ENCODE peak calls at places on chromosome 9, in eight cellular contexts. One of them, this sample, is unnamed.

GRCh38 chr9:114203410-114204140 is 48.2 kb downstream of the COL27A1 start:
- DNase-seq in kidney: no peak
- DNase-seq in HCT116: no peak
- DNase-seq in endothelial cell of umbilical vein: no peak
- DNase-seq in PC-3: peak; percentile 34
- DNase-seq in RWPE2: no peak
- DNase-seq in heart left ventricle: no peak
- DNase-seq in AG04450: no peak
- DNase-seq in this sample: no peak

GRCh38 chr9:136437430-136437829 is 2.2 kb downstream of the INPP5E start:
- DNase-seq in PC-3: peak; percentile 27
- DNase-seq in RWPE2: no peak
- DNase-seq in kidney: peak; percentile 63
- DNase-seq in heart left ventricle: no peak
- DNase-seq in AG04450: no peak
- DNase-seq in HCT116: no peak
- DNase-seq in endothelial cell of umbilical vein: no peak
- DNase-seq in this sample: no peak

GRCh38 chr9:134227451-134228411 is 63.4 kb upstream of the RNU6ATAC start:
- DNase-seq in kidney: peak; percentile 46
- DNase-seq in endothelial cell of umbilical vein: no peak
- DNase-seq in AG04450: no peak
- DNase-seq in heart left ventricle: no peak
- DNase-seq in HCT116: no peak
- DNase-seq in RWPE2: no peak
- DNase-seq in PC-3: no peak
- DNase-seq in this sample: no peak

GRCh38 chr9:127237801-127238200 is 26.8 kb upstream of the GARNL3 start:
- DNase-seq in heart left ventricle: no peak
- DNase-seq in HCT116: no peak
- DNase-seq in endothelial cell of umbilical vein: no peak
- DNase-seq in RWPE2: no peak
- DNase-seq in kidney: no peak
- DNase-seq in AG04450: no peak
- DNase-seq in PC-3: no peak
- DNase-seq in this sample: no peak

GRCh38 chr9:20684035-20684864 is at the start of gene FOCAD:
- DNase-seq in heart left ventricle: peak; percentile 97
- DNase-seq in kidney: peak; percentile 98
- DNase-seq in AG04450: peak; percentile 79
- DNase-seq in endothelial cell of umbilical vein: peak; percentile 97
- DNase-seq in PC-3: peak; percentile 93
- DNase-seq in HCT116: peak; percentile 78
- DNase-seq in RWPE2: peak; percentile 93
- DNase-seq in this sample: peak; percentile 93

GRCh38 chr9:18857334-18857733 is 175.7 kb downstream of the SAXO1 start:
- DNase-seq in RWPE2: no peak
- DNase-seq in endothelial cell of umbilical vein: peak; percentile 38
- DNase-seq in kidney: no peak
- DNase-seq in heart left ventricle: no peak
- DNase-seq in HCT116: no peak
- DNase-seq in PC-3: no peak
- DNase-seq in AG04450: no peak
- DNase-seq in this sample: no peak

GRCh38 chr9:93649610-93650261 is 73.4 kb downstream of the PHF2 start:
- DNase-seq in kidney: no peak
- DNase-seq in AG04450: no peak
- DNase-seq in endothelial cell of umbilical vein: no peak
- DNase-seq in PC-3: no peak
- DNase-seq in HCT116: no peak
- DNase-seq in RWPE2: no peak
- DNase-seq in heart left ventricle: no peak
- DNase-seq in this sample: no peak

GRCh38 chr9:106284300-106284699 is 578.7 kb upstream of the ZNF462 start:
- DNase-seq in PC-3: peak; percentile 23
- DNase-seq in heart left ventricle: no peak
- DNase-seq in endothelial cell of umbilical vein: no peak
- DNase-seq in RWPE2: no peak
- DNase-seq in HCT116: no peak
- DNase-seq in kidney: no peak
- DNase-seq in AG04450: no peak
- DNase-seq in this sample: no peak

GRCh38 chr9:13358128-13358527 is 78.6 kb upstream of the MPDZ start:
- DNase-seq in HCT116: no peak
- DNase-seq in endothelial cell of umbilical vein: peak; percentile 43
- DNase-seq in heart left ventricle: no peak
- DNase-seq in RWPE2: no peak
- DNase-seq in kidney: no peak
- DNase-seq in AG04450: peak; percentile 68
- DNase-seq in PC-3: peak; percentile 68
- DNase-seq in this sample: no peak

GRCh38 chr9:108565651-108566378 is 290.0 kb downstream of the ACTL7B start:
- DNase-seq in kidney: no peak
- DNase-seq in RWPE2: no peak
- DNase-seq in endothelial cell of umbilical vein: peak; percentile 75
- DNase-seq in AG04450: peak; percentile 81
- DNase-seq in heart left ventricle: peak; percentile 60
- DNase-seq in PC-3: peak; percentile 90
- DNase-seq in HCT116: peak; percentile 72
- DNase-seq in this sample: no peak

GRCh38 chr9:105243015-105243686 is 1.3 kb upstream of the SLC44A1 start:
- DNase-seq in heart left ventricle: no peak
- DNase-seq in HCT116: no peak
- DNase-seq in RWPE2: no peak
- DNase-seq in AG04450: no peak
- DNase-seq in kidney: no peak
- DNase-seq in PC-3: no peak
- DNase-seq in endothelial cell of umbilical vein: peak; percentile 78
- DNase-seq in this sample: no peak

GRCh38 chr9:21454149-21454548 is 13.9 kb downstream of the IFNA1 start:
- DNase-seq in RWPE2: no peak
- DNase-seq in HCT116: no peak
- DNase-seq in kidney: no peak
- DNase-seq in heart left ventricle: no peak
- DNase-seq in PC-3: peak; percentile 67
- DNase-seq in AG04450: no peak
- DNase-seq in endothelial cell of umbilical vein: peak; percentile 7
- DNase-seq in this sample: no peak

GRCh38 chr9:100340224-100340623 is 12.5 kb downstream of the TEX10 start:
- DNase-seq in PC-3: no peak
- DNase-seq in heart left ventricle: no peak
- DNase-seq in AG04450: no peak
- DNase-seq in HCT116: no peak
- DNase-seq in kidney: no peak
- DNase-seq in endothelial cell of umbilical vein: no peak
- DNase-seq in RWPE2: no peak
- DNase-seq in this sample: no peak
- TF ChIP-seq CTCF in PC-3: no peak
- TF ChIP-seq CTCF in heart left ventricle: no peak
- TF ChIP-seq CTCF in AG04450: no peak
- TF ChIP-seq CTCF in HCT116: no peak
- TF ChIP-seq CTCF in kidney: no peak
- TF ChIP-seq CTCF in endothelial cell of umbilical vein: no peak
- TF ChIP-seq CTCF in RWPE2: no peak
- TF ChIP-seq CTCF in this sample: no peak

GRCh38 chr9:128638580-128638979 is 18.1 kb downstream of the DYNC2I2 start:
- DNase-seq in kidney: no peak
- DNase-seq in HCT116: no peak
- DNase-seq in endothelial cell of umbilical vein: no peak
- DNase-seq in PC-3: no peak
- DNase-seq in AG04450: no peak
- DNase-seq in heart left ventricle: no peak
- DNase-seq in RWPE2: no peak
- DNase-seq in this sample: no peak

GRCh38 chr9:128636024-128636390 is 20.6 kb downstream of the DYNC2I2 start:
- DNase-seq in AG04450: no peak
- DNase-seq in heart left ventricle: peak; percentile 89
- DNase-seq in endothelial cell of umbilical vein: no peak
- DNase-seq in RWPE2: peak; percentile 82
- DNase-seq in HCT116: no peak
- DNase-seq in kidney: peak; percentile 89
- DNase-seq in PC-3: peak; percentile 74
- DNase-seq in this sample: no peak

GRCh38 chr9:128637656-128638055 is 19.0 kb downstream of the DYNC2I2 start:
- DNase-seq in AG04450: peak; percentile 13
- DNase-seq in PC-3: no peak
- DNase-seq in HCT116: no peak
- DNase-seq in endothelial cell of umbilical vein: peak; percentile 34
- DNase-seq in heart left ventricle: peak; percentile 21
- DNase-seq in kidney: no peak
- DNase-seq in RWPE2: no peak
- DNase-seq in this sample: no peak

GRCh38 chr9:128635266-128636023 is 21.2 kb downstream of the DYNC2I2 start:
- DNase-seq in HCT116: peak; percentile 94
- DNase-seq in kidney: peak; percentile 98
- DNase-seq in PC-3: peak; percentile 97
- DNase-seq in heart left ventricle: peak; percentile 94
- DNase-seq in AG04450: peak; percentile 89
- DNase-seq in endothelial cell of umbilical vein: peak; percentile 86
- DNase-seq in RWPE2: peak; percentile 99
- DNase-seq in this sample: no peak

DNA sequence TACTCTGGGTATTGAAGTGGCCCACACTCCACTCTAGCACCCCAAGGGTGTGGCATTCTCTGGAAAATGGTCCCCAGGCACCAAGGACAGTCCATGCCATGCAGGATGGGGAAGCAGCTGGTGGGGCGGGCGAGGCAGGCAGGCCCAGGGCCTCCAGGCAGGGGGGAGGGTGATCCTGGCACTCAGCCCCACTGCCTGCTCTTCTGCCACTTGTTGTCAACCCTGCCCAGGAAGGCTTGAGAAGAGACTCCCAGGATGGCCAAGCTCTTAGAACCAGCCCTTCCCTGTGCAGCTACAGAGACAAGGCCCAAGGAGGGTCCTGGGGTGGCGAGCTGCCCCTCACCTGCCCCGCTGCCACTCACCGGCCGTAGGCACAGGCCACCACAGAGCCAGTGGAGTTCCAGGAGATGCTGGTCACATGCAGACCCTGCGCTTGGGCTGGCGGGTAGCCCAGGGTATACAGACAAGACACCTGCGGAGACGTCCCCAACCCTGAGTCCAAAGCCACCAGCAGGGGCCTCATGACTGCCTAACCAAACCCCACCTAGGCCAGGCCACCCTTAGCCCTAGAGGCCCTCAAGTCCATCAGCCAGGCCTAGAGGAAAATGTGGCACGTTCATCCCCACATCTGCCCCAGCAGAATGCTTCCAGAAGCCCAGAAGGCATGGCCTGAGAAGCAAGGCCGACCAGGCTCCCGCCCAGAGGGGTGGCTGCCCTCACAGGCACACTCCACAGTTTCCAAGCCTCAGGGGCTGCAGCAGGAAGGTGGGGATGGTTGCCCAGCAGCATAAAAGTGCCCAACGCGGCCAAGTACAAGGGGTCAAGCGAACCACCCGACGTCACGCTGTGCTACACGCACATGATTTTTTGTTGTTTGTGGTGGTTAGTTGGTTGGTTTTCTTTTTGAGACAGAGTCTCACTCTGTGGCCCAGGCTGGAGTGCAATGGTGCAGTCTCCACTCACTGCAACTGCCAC is 19.8 kb downstream of the DYNC2I2 start:
- DNase-seq in kidney: peak; percentile 82
- DNase-seq in HCT116: no peak
- DNase-seq in heart left ventricle: peak; percentile 36
- DNase-seq in PC-3: no peak
- DNase-seq in RWPE2: no peak
- DNase-seq in AG04450: no peak
- DNase-seq in endothelial cell of umbilical vein: no peak
- DNase-seq in this sample: no peak
- H3K27ac ChIP-seq in kidney: peak overlapping the region; percentile 93
- H3K27ac ChIP-seq in HCT116: peak overlapping the region; percentile 99
- H3K27ac ChIP-seq in heart left ventricle: peak overlapping the region; percentile 87
- H3K27ac ChIP-seq in PC-3: peak overlapping the region; percentile 97
- H3K27ac ChIP-seq in RWPE2: peak overlapping the region; percentile 96
- H3K27ac ChIP-seq in AG04450: peak overlapping the region; percentile 89
- H3K27ac ChIP-seq in endothelial cell of umbilical vein: no peak overlapping the region
- H3K27ac ChIP-seq in this sample: no peak overlapping the region

DNA sequence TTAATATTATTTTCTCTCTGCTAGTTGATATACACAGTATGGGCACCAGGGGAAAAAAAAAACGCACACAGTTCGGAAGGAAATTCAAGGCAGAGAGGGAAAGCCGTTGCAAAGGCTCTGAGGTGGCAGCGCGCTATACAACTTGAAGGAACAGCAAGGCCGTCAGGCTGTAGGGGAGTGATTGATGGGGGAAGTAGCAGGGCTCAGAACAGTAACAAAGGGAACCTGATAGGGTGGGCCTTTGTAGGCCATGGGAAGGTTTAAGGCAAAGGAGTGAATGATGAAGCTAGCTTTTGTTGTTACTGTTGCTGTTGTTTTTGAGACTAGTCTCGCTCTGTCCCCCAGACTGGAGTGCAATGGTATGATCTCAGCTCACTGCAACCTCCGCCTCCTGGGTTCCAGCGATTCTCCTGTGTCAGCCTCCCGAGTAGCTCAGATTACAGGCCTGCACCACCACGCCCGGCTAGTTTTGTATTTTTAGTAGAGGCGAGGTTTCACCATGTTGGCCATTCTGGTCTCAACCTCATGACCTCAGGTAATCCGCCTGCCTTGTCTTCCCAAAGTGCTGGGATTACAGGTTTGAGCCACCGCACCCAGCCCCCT is 27.0 kb downstream of the AQP7 start:
- DNase-seq in HCT116: peak; percentile 76
- DNase-seq in RWPE2: no peak
- DNase-seq in AG04450: no peak
- DNase-seq in endothelial cell of umbilical vein: no peak
- DNase-seq in kidney: no peak
- DNase-seq in PC-3: no peak
- DNase-seq in heart left ventricle: no peak
- DNase-seq in this sample: no peak
- TF ChIP-seq CTCF in HCT116: no peak
- TF ChIP-seq CTCF in RWPE2: peak; percentile 57
- TF ChIP-seq CTCF in AG04450: no peak
- TF ChIP-seq CTCF in endothelial cell of umbilical vein: no peak
- TF ChIP-seq CTCF in kidney: no peak
- TF ChIP-seq CTCF in PC-3: no peak
- TF ChIP-seq CTCF in heart left ventricle: no peak
- TF ChIP-seq CTCF in this sample: peak; percentile 30

GRCh38 chr9:7209051-7209450 is 451.3 kb downstream of the KDM4C start:
- DNase-seq in AG04450: no peak
- DNase-seq in heart left ventricle: no peak
- DNase-seq in PC-3: no peak
- DNase-seq in kidney: no peak
- DNase-seq in HCT116: no peak
- DNase-seq in RWPE2: no peak
- DNase-seq in endothelial cell of umbilical vein: no peak
- DNase-seq in this sample: no peak

GRCh38 chr9:7209990-7210389 is 452.2 kb downstream of the KDM4C start:
- DNase-seq in endothelial cell of umbilical vein: no peak
- DNase-seq in PC-3: no peak
- DNase-seq in HCT116: no peak
- DNase-seq in kidney: no peak
- DNase-seq in heart left ventricle: no peak
- DNase-seq in AG04450: no peak
- DNase-seq in RWPE2: no peak
- DNase-seq in this sample: no peak

GRCh38 chr9:7212101-7212500 is 454.3 kb downstream of the KDM4C start:
- DNase-seq in heart left ventricle: no peak
- DNase-seq in AG04450: no peak
- DNase-seq in HCT116: no peak
- DNase-seq in endothelial cell of umbilical vein: no peak
- DNase-seq in RWPE2: no peak
- DNase-seq in PC-3: no peak
- DNase-seq in kidney: no peak
- DNase-seq in this sample: no peak

GRCh38 chr9:7211657-7212056 is 453.9 kb downstream of the KDM4C start:
- DNase-seq in HCT116: no peak
- DNase-seq in AG04450: no peak
- DNase-seq in RWPE2: no peak
- DNase-seq in heart left ventricle: no peak
- DNase-seq in PC-3: no peak
- DNase-seq in kidney: no peak
- DNase-seq in endothelial cell of umbilical vein: no peak
- DNase-seq in this sample: no peak

GRCh38 chr9:7210854-7211637 is 453.3 kb downstream of the KDM4C start:
- DNase-seq in kidney: no peak
- DNase-seq in heart left ventricle: no peak
- DNase-seq in PC-3: no peak
- DNase-seq in HCT116: no peak
- DNase-seq in RWPE2: no peak
- DNase-seq in endothelial cell of umbilical vein: no peak
- DNase-seq in AG04450: no peak
- DNase-seq in this sample: no peak
- H3K27ac ChIP-seq in kidney: no peak overlapping the region
- H3K27ac ChIP-seq in heart left ventricle: no peak overlapping the region
- H3K27ac ChIP-seq in PC-3: no peak overlapping the region
- H3K27ac ChIP-seq in HCT116: no peak overlapping the region
- H3K27ac ChIP-seq in RWPE2: no peak overlapping the region
- H3K27ac ChIP-seq in endothelial cell of umbilical vein: no peak overlapping the region
- H3K27ac ChIP-seq in AG04450: no peak overlapping the region
- H3K27ac ChIP-seq in this sample: no peak overlapping the region

This sample was measured in CD8-positive, alpha-beta T cell.